ENCODE peak calls at places on chromosomes 11 and 22, in ten cellular contexts. G, W, Z, L, C, Y, X, H, M and S are unnamed samples.

GRCh38 chr11:130454495-130455262 is 6.2 kb downstream of the ADAMTS15 start:
- DNase-seq in G (no peak), W (no peak), Z (no peak), L (peak), C (no peak), Y (no peak), X (no peak), H (no peak), M (peak), S (no peak)

GRCh38 chr11:130055637-130056036 is 14.1 kb upstream of the APLP2 start:
- DNase-seq in G (no peak), W (no peak), Z (no peak), L (no peak), C (no peak), Y (no peak), X (no peak), H (no peak), M (no peak), S (peak)

GRCh38 chr11:44243633-44244343 is 66.2 kb downstream of the ALX4 start:
- DNase-seq in G (no peak), W (peak), Z (no peak), L (peak), C (no peak), Y (peak), X (no peak), H (peak), M (no peak), S (peak)

GRCh38 chr11:8671651-8672062 is 10.8 kb downstream of the TRIM66 start:
- DNase-seq in G (no peak), W (no peak), Z (no peak), L (peak), C (no peak), Y (no peak), X (no peak), H (no peak), M (peak), S (peak)

GRCh38 chr11:79439893-79440450 is 858 bp downstream of the TENM4 start:
- DNase-seq in G (no peak), W (no peak), Z (peak), L (no peak), C (peak), Y (no peak), X (no peak), H (no peak), M (peak), S (peak)

GRCh38 chr11:59358020-59358419 is 675 bp upstream of the OR5AN1 start:
- DNase-seq in G (no peak), W (no peak), Z (no peak), L (no peak), C (no peak), Y (no peak), X (no peak), H (no peak), M (no peak), S (no peak)

GRCh38 chr11:94740083-94740974 is 27.8 kb upstream of the AMOTL1 start:
- DNase-seq in G (no peak), W (no peak), Z (peak), L (no peak), C (no peak), Y (no peak), X (no peak), H (no peak), M (peak), S (no peak)

GRCh38 chr11:34468209-34468841 is 29.6 kb downstream of the CAT start:
- DNase-seq in G (peak), W (peak), Z (peak), L (peak), C (no peak), Y (peak), X (peak), H (peak), M (peak), S (peak)

GRCh38 chr22:28094831-28095230 is 175.8 kb upstream of the PITPNB start:
- DNase-seq in G (no peak), W (no peak), Z (no peak), L (no peak), C (no peak), Y (no peak), X (no peak), H (no peak), M (peak), S (no peak)